ENCODE peak calls at places on chromosomes 3 and 15, in eight cellular contexts. One of them, this sample, is unnamed. For H3K9me3, the result is how much of the 10 kb centered on the place peaks cover.

GRCh38 chr3:124540550-124541201 is 189.6 kb upstream of the UMPS start:
- DNase-seq in A549: no peak
- DNase-seq in psoas muscle: no peak
- DNase-seq in hepatocyte: no peak
- DNase-seq in MM.1S: no peak
- DNase-seq in heart left ventricle: peak
- DNase-seq in left lung: no peak
- DNase-seq in colonic mucosa: no peak
- DNase-seq in this sample: no peak

GRCh38 chr3:126573492-126574117 is 14.9 kb upstream of the C3orf22 start:
- DNase-seq in A549: peak
- DNase-seq in colonic mucosa: peak
- DNase-seq in MM.1S: no peak
- DNase-seq in heart left ventricle: no peak
- DNase-seq in psoas muscle: no peak
- DNase-seq in hepatocyte: no peak
- DNase-seq in left lung: peak
- DNase-seq in this sample: no peak

GRCh38 chr3:122512284-122512683 is 2.5 kb downstream of the KPNA1 start:
- DNase-seq in colonic mucosa: no peak
- DNase-seq in A549: no peak
- DNase-seq in hepatocyte: no peak
- DNase-seq in MM.1S: no peak
- DNase-seq in psoas muscle: no peak
- DNase-seq in left lung: no peak
- DNase-seq in heart left ventricle: no peak
- DNase-seq in this sample: no peak

GRCh38 chr3:140834266-140835037 is 107.2 kb upstream of the SLC25A36 start:
- DNase-seq in MM.1S: no peak
- DNase-seq in hepatocyte: no peak
- DNase-seq in left lung: no peak
- DNase-seq in heart left ventricle: no peak
- DNase-seq in psoas muscle: no peak
- DNase-seq in A549: peak
- DNase-seq in colonic mucosa: no peak
- DNase-seq in this sample: no peak

GRCh38 chr3:114290911-114291901 is 2.6 kb upstream of the TIGIT start:
- DNase-seq in MM.1S: peak
- DNase-seq in left lung: no peak
- DNase-seq in A549: peak
- DNase-seq in psoas muscle: peak
- DNase-seq in hepatocyte: peak
- DNase-seq in colonic mucosa: peak
- DNase-seq in heart left ventricle: peak
- DNase-seq in this sample: peak

GRCh38 chr3:197795200-197795599 is 4.1 kb downstream of the LRCH3 start:
- DNase-seq in left lung: no peak
- DNase-seq in A549: peak
- DNase-seq in heart left ventricle: no peak
- DNase-seq in psoas muscle: peak
- DNase-seq in MM.1S: no peak
- DNase-seq in colonic mucosa: no peak
- DNase-seq in hepatocyte: no peak
- DNase-seq in this sample: no peak

GRCh38 chr3:171620825-171621434 is 160.7 kb upstream of the TNIK start:
- DNase-seq in left lung: no peak
- DNase-seq in colonic mucosa: no peak
- DNase-seq in MM.1S: no peak
- DNase-seq in psoas muscle: no peak
- DNase-seq in heart left ventricle: no peak
- DNase-seq in hepatocyte: peak
- DNase-seq in A549: no peak
- DNase-seq in this sample: no peak

GRCh38 chr3:20652249-20652648 is 466.2 kb upstream of the SGO1 start:
- DNase-seq in psoas muscle: no peak
- DNase-seq in colonic mucosa: no peak
- DNase-seq in A549: no peak
- DNase-seq in hepatocyte: no peak
- DNase-seq in MM.1S: no peak
- DNase-seq in left lung: no peak
- DNase-seq in heart left ventricle: no peak
- DNase-seq in this sample: no peak

GRCh38 chr15:63909819-63910437 is 76.2 kb upstream of the HERC1 start:
- DNase-seq in heart left ventricle: no peak
- DNase-seq in A549: no peak
- DNase-seq in psoas muscle: no peak
- DNase-seq in colonic mucosa: no peak
- DNase-seq in left lung: no peak
- DNase-seq in MM.1S: no peak
- DNase-seq in hepatocyte: peak
- DNase-seq in this sample: no peak

GRCh38 chr3:42001777-42002176 is 39.9 kb upstream of the ULK4 start:
- DNase-seq in hepatocyte: no peak
- DNase-seq in A549: no peak
- DNase-seq in left lung: no peak
- DNase-seq in colonic mucosa: no peak
- DNase-seq in psoas muscle: no peak
- DNase-seq in heart left ventricle: no peak
- DNase-seq in MM.1S: no peak
- DNase-seq in this sample: no peak

GRCh38 chr3:42002790-42003189 is 40.9 kb upstream of the ULK4 start:
- DNase-seq in psoas muscle: no peak
- DNase-seq in A549: no peak
- DNase-seq in MM.1S: no peak
- DNase-seq in hepatocyte: no peak
- DNase-seq in colonic mucosa: no peak
- DNase-seq in left lung: no peak
- DNase-seq in heart left ventricle: no peak
- DNase-seq in this sample: no peak

GRCh38 chr3:41997702-41998551 is 36.0 kb upstream of the ULK4 start:
- DNase-seq in colonic mucosa: no peak
- DNase-seq in A549: no peak
- DNase-seq in MM.1S: peak
- DNase-seq in psoas muscle: no peak
- DNase-seq in left lung: no peak
- DNase-seq in heart left ventricle: no peak
- DNase-seq in hepatocyte: no peak
- DNase-seq in this sample: no peak
- TF ChIP-seq CTCF in colonic mucosa: no peak
- TF ChIP-seq CTCF in A549: no peak
- TF ChIP-seq CTCF in MM.1S: peak
- TF ChIP-seq CTCF in psoas muscle: peak
- TF ChIP-seq CTCF in left lung: no peak
- TF ChIP-seq CTCF in heart left ventricle: peak
- TF ChIP-seq CTCF in hepatocyte: peak
- TF ChIP-seq CTCF in this sample: peak

GRCh38 chr3:42225486-42226363 is 40.3 kb downstream of the CCK start:
- DNase-seq in A549: no peak
- DNase-seq in hepatocyte: no peak
- DNase-seq in MM.1S: no peak
- DNase-seq in heart left ventricle: no peak
- DNase-seq in left lung: no peak
- DNase-seq in colonic mucosa: no peak
- DNase-seq in psoas muscle: no peak
- DNase-seq in this sample: no peak

GRCh38 chr3:42226470-42227425 is 39.2 kb downstream of the CCK start:
- DNase-seq in heart left ventricle: no peak
- DNase-seq in MM.1S: no peak
- DNase-seq in hepatocyte: no peak
- DNase-seq in psoas muscle: no peak
- DNase-seq in A549: no peak
- DNase-seq in left lung: no peak
- DNase-seq in colonic mucosa: no peak
- DNase-seq in this sample: no peak

GRCh38 chr3:42222942-42223693 is 42.9 kb downstream of the CCK start:
- DNase-seq in A549: no peak
- DNase-seq in hepatocyte: no peak
- DNase-seq in MM.1S: no peak
- DNase-seq in colonic mucosa: no peak
- DNase-seq in heart left ventricle: no peak
- DNase-seq in psoas muscle: no peak
- DNase-seq in left lung: no peak
- DNase-seq in this sample: no peak

GRCh38 chr3:42224658-42225421 is 41.1 kb downstream of the CCK start:
- DNase-seq in colonic mucosa: no peak
- DNase-seq in left lung: no peak
- DNase-seq in hepatocyte: no peak
- DNase-seq in heart left ventricle: no peak
- DNase-seq in psoas muscle: no peak
- DNase-seq in MM.1S: no peak
- DNase-seq in A549: no peak
- DNase-seq in this sample: peak

GRCh38 chr3:42224178-42224577 is 41.8 kb downstream of the CCK start:
- DNase-seq in MM.1S: no peak
- DNase-seq in heart left ventricle: no peak
- DNase-seq in left lung: no peak
- DNase-seq in A549: no peak
- DNase-seq in hepatocyte: no peak
- DNase-seq in psoas muscle: no peak
- DNase-seq in colonic mucosa: no peak
- DNase-seq in this sample: no peak
- H3K27ac ChIP-seq in MM.1S: no peak
- H3K27ac ChIP-seq in heart left ventricle: no peak
- H3K27ac ChIP-seq in left lung: no peak
- H3K27ac ChIP-seq in A549: no peak
- H3K27ac ChIP-seq in hepatocyte: no peak
- H3K27ac ChIP-seq in psoas muscle: peak
- H3K27ac ChIP-seq in colonic mucosa: no peak
- H3K27ac ChIP-seq in this sample: peak

GRCh38 chr3:25497096-25497495 is 69.0 kb downstream of the RARB start:
- DNase-seq in MM.1S: no peak
- DNase-seq in heart left ventricle: no peak
- DNase-seq in psoas muscle: no peak
- DNase-seq in A549: no peak
- DNase-seq in left lung: no peak
- DNase-seq in hepatocyte: no peak
- DNase-seq in colonic mucosa: no peak
- DNase-seq in this sample: no peak

GRCh38 chr3:25495304-25495703 is 67.2 kb downstream of the RARB start:
- DNase-seq in heart left ventricle: no peak
- DNase-seq in psoas muscle: no peak
- DNase-seq in hepatocyte: no peak
- DNase-seq in colonic mucosa: no peak
- DNase-seq in left lung: no peak
- DNase-seq in MM.1S: no peak
- DNase-seq in A549: no peak
- DNase-seq in this sample: no peak

GRCh38 chr3:25495726-25496125 is 67.7 kb downstream of the RARB start:
- DNase-seq in A549: no peak
- DNase-seq in MM.1S: no peak
- DNase-seq in left lung: no peak
- DNase-seq in psoas muscle: no peak
- DNase-seq in colonic mucosa: no peak
- DNase-seq in hepatocyte: no peak
- DNase-seq in heart left ventricle: no peak
- DNase-seq in this sample: no peak

GRCh38 chr3:25493246-25493645 is 65.2 kb downstream of the RARB start:
- DNase-seq in psoas muscle: no peak
- DNase-seq in MM.1S: no peak
- DNase-seq in A549: peak
- DNase-seq in heart left ventricle: no peak
- DNase-seq in colonic mucosa: no peak
- DNase-seq in hepatocyte: no peak
- DNase-seq in left lung: no peak
- DNase-seq in this sample: no peak

DNA sequence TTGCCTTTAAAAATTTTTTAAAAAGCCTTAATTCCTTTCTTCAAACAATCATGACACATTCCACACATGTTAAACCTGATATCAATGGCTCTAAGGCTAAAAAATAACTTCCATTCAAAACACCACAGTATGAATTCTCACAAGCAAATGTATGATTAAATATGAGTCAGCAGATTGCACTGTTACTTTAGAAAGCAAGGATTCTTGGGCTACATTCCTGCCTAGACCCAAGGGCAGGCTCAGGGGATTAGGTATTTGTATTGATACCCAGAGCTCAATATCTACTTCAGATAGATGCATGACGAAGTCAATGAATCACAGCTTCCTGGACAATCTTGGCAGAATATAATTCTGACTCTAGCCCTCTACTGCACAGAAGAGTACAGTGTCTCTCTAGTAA is 65.7 kb downstream of the RARB start:
- DNase-seq in heart left ventricle: no peak
- DNase-seq in A549: peak
- DNase-seq in left lung: no peak
- DNase-seq in colonic mucosa: no peak
- DNase-seq in hepatocyte: no peak
- DNase-seq in psoas muscle: no peak
- DNase-seq in MM.1S: no peak
- DNase-seq in this sample: no peak
- H3K9me3 ChIP-seq in heart left ventricle: under half
- H3K9me3 ChIP-seq in A549: half or more
- H3K9me3 ChIP-seq in left lung: half or more
- H3K9me3 ChIP-seq in colonic mucosa: under half
- H3K9me3 ChIP-seq in hepatocyte: under half
- H3K9me3 ChIP-seq in psoas muscle: under half
- H3K9me3 ChIP-seq in MM.1S: under half
- H3K9me3 ChIP-seq in this sample: under half

DNA sequence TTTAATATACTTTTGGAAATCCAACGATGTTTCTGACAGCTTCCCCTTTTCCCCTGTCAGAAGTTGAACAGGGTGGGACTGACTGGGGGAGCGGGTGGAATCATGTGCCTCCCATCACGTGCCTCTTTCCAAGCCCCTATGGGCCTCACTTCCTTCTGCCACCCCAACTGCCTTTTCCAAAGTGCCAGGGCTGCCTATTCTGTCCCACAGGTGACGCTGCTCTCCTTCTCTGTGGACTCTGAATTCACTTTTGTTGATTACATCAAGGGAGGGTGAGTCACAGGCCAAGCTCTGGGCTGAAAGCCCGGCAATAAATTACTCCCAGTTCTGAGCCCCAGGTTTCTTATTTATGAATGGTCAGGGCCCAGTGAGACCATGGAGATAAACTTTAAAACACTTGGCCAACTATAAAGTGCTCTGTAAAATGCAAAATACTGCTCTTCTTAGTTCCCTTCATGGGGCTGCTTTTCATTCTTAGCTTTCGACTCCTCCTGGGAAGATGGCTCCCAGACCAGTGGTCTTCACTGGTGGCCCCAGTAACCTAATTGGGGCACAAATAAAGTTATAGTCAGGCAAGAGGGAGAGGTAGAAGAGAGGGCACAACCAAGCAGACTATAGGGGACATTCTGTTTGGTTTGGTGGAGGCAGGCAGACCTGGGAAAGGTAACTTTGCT is 12.3 kb downstream of the CPNE9 start:
- DNase-seq in colonic mucosa: peak
- DNase-seq in psoas muscle: peak
- DNase-seq in left lung: no peak
- DNase-seq in A549: peak
- DNase-seq in heart left ventricle: peak
- DNase-seq in MM.1S: no peak
- DNase-seq in hepatocyte: peak
- DNase-seq in this sample: peak
- TF ChIP-seq CTCF in colonic mucosa: peak
- TF ChIP-seq CTCF in psoas muscle: peak
- TF ChIP-seq CTCF in left lung: peak
- TF ChIP-seq CTCF in A549: peak
- TF ChIP-seq CTCF in heart left ventricle: peak
- TF ChIP-seq CTCF in MM.1S: no peak
- TF ChIP-seq CTCF in hepatocyte: peak
- TF ChIP-seq CTCF in this sample: peak

This sample was measured in prostate gland.